ENCODE peak calls at places on chromosomes 13 and 19, in nine cellular contexts. Q is progenitor cell of endocrine pancreas, J is substantia nigra, T is kidney epithelial cell, Y is thoracic aorta, E is EL, I is GM20000, Z is iris pigment epithelial cell, U is iPS DF 6.9. W is an unnamed sample.

GRCh38 chr13:97344250-97345175 is 89.5 kb upstream of the RAP2A start:
- DNase-seq in J (peak), T (peak), U (no peak), Y (no peak), Q (no peak), E (peak), Z (peak), I (peak), W (peak)

GRCh38 chr19:54554896-54555295 is 18.7 kb upstream of the LILRA2 start:
- DNase-seq in J (no peak), E (no peak), Y (no peak), U (no peak), Z (no peak), T (no peak), I (no peak), Q (no peak), W (no peak)

GRCh38 chr19:55115446-55116065 is 1.9 kb downstream of the PPP1R12C start:
- DNase-seq in Z (peak), U (no peak), Y (no peak), J (no peak), Q (no peak), E (peak), T (no peak), I (no peak), W (no peak)

GRCh38 chr19:18388328-18389094 is 2.6 kb downstream of the GDF15 start:
- DNase-seq in E (peak), Q (peak), Y (peak), T (no peak), I (peak), J (peak), U (no peak), Z (no peak), W (peak)

GRCh38 chr13:77584111-77584510 is 48.6 kb downstream of the SCEL start:
- DNase-seq in Q (no peak), J (peak), Y (no peak), T (no peak), I (no peak), Z (peak), U (no peak), E (no peak), W (no peak)

GRCh38 chr13:59300347-59301165 is 863.2 kb downstream of the DIAPH3 start:
- DNase-seq in Z (no peak), I (no peak), Q (no peak), Y (no peak), T (no peak), J (no peak), U (no peak), E (no peak), W (no peak)

GRCh38 chr19:10270180-10270615 is 722 bp upstream of the ICAM1 start:
- DNase-seq in Z (peak), E (peak), Q (no peak), U (no peak), I (peak), Y (no peak), T (no peak), J (peak), W (peak)

GRCh38 chr13:33971305-33971819 is 153.4 kb downstream of the RFC3 start:
- DNase-seq in Z (no peak), E (no peak), U (no peak), J (no peak), Y (no peak), Q (no peak), I (no peak), T (no peak), W (no peak)

GRCh38 chr13:111275995-111276618 is 44.3 kb upstream of the TEX29 start:
- DNase-seq in T (no peak), U (no peak), E (no peak), I (no peak), Q (no peak), J (no peak), Y (no peak), Z (no peak), W (no peak)

GRCh38 chr13:103531278-103531677 is 465.1 kb upstream of the SLC10A2 start:
- DNase-seq in Y (no peak), U (no peak), J (no peak), T (no peak), I (no peak), Z (peak), Q (no peak), E (no peak), W (no peak)

GRCh38 chr13:83845121-83845520 is 37.2 kb downstream of the SLITRK1 start:
- DNase-seq in J (no peak), Q (no peak), Y (no peak), E (peak), I (no peak), T (no peak), Z (no peak), U (no peak), W (no peak)

GRCh38 chr19:13646758-13647157 is 117.6 kb upstream of the MRI1 start:
- DNase-seq in U (no peak), Y (no peak), Q (no peak), Z (no peak), E (no peak), I (no peak), J (no peak), T (no peak), W (peak)

GRCh38 chr19:19447536-19448237 is 42.2 kb downstream of the GATAD2A start:
- DNase-seq in Y (no peak), J (no peak), U (no peak), Q (no peak), T (no peak), I (no peak), E (no peak), Z (no peak), W (no peak)

GRCh38 chr19:35011091-35011689 is 11.1 kb downstream of the GRAMD1A start:
- DNase-seq in Y (no peak), J (no peak), E (no peak), Z (no peak), U (no peak), T (no peak), Q (no peak), I (no peak), W (no peak)

GRCh38 chr13:44755872-44756271 is 179.7 kb upstream of the TSC22D1 start:
- DNase-seq in I (no peak), Y (no peak), E (peak), U (no peak), T (peak), J (no peak), Q (no peak), Z (peak), W (no peak)

GRCh38 chr19:10291554-10292205 is 1.9 kb downstream of the ICAM5 start:
- DNase-seq in J (no peak), E (no peak), U (no peak), Y (no peak), Z (no peak), I (no peak), T (no peak), Q (no peak), W (peak)

GRCh38 chr13:44816701-44817684 is 172.3 kb downstream of the NUFIP1 start:
- DNase-seq in T (no peak), Y (no peak), U (no peak), Q (no peak), I (no peak), J (no peak), E (peak), Z (peak), W (peak)

GRCh38 chr19:47093841-47094240 is 19.7 kb downstream of the ZC3H4 start:
- DNase-seq in Q (no peak), I (peak), U (no peak), T (no peak), E (no peak), Y (no peak), Z (no peak), J (no peak), W (no peak)

GRCh38 chr19:7679017-7679720 is 1.5 kb upstream of the TRAPPC5 start:
- DNase-seq in U (no peak), Q (no peak), T (no peak), J (no peak), Z (no peak), Y (no peak), E (no peak), I (peak), W (peak)

GRCh38 chr19:18425515-18426415 is 6.6 kb downstream of the SSBP4 start:
- DNase-seq in I (no peak), Q (no peak), J (no peak), U (no peak), E (peak), T (no peak), Y (no peak), Z (peak), W (no peak)

GRCh38 chr19:55544014-55544413 is 1.3 kb downstream of the SBK3 start:
- DNase-seq in Q (no peak), I (no peak), U (no peak), Z (no peak), E (no peak), J (no peak), Y (no peak), T (no peak), W (no peak)

GRCh38 chr19:14427461-14427860 is 5.6 kb upstream of the PKN1 start:
- DNase-seq in T (no peak), Q (no peak), J (no peak), I (no peak), U (no peak), E (no peak), Y (no peak), Z (no peak), W (no peak)

GRCh38 chr13:46962286-46962941 is 65.6 kb upstream of the HTR2A start:
- DNase-seq in I (peak), Y (no peak), U (no peak), Z (peak), E (peak), T (no peak), J (no peak), Q (no peak), W (peak)

GRCh38 chr19:56827708-56828107 is 12.8 kb downstream of the PEG3 start:
- DNase-seq in Y (no peak), Q (no peak), J (no peak), Z (no peak), E (no peak), I (no peak), T (no peak), U (no peak), W (no peak)

GRCh38 chr19:14127929-14128509 is 8.4 kb downstream of the ASF1B start:
- DNase-seq in Z (peak), E (no peak), I (no peak), J (peak), Q (no peak), Y (no peak), T (no peak), U (no peak), W (no peak)

GRCh38 chr13:25203256-25203794 is 31.2 kb upstream of the AMER2 start:
- DNase-seq in T (no peak), I (no peak), Z (no peak), J (peak), Q (no peak), Y (no peak), U (no peak), E (no peak), W (no peak)

GRCh38 chr13:38662362-38662761 is 24.5 kb upstream of the FREM2 start:
- DNase-seq in I (no peak), E (no peak), T (no peak), U (no peak), Z (peak), Y (no peak), J (no peak), Q (no peak), W (no peak)

GRCh38 chr19:33686687-33687541 is 65.2 kb downstream of the CHST8 start:
- DNase-seq in U (no peak), Z (no peak), Q (no peak), Y (no peak), J (no peak), I (no peak), T (no peak), E (no peak), W (no peak)

GRCh38 chr13:105213512-105213911 is 1322.0 kb downstream of the EFNB2 start:
- DNase-seq in I (no peak), Z (no peak), J (no peak), T (no peak), Y (no peak), Q (no peak), U (no peak), E (no peak), W (no peak)

W was measured in DMS53.